ENCODE peak calls at places on chromosomes 6 and 20, in four cellular contexts. H, V, K and B are unnamed samples.

GRCh38 chr20:63051911-63052310 is 45.1 kb upstream of the BHLHE23 start:
- DNase-seq in H (no peak), V (no peak), K (no peak), B (no peak)

GRCh38 chr20:8535403-8536003 is 403.4 kb downstream of the PLCB1 start:
- DNase-seq in H (no peak), V (no peak), K (peak), B (peak)

GRCh38 chr6:38443341-38443740 is 196.4 kb downstream of the BTBD9 start:
- DNase-seq in H (no peak), V (no peak), K (peak), B (no peak)

GRCh38 chr6:114634016-114634415 is 291.2 kb upstream of the HS3ST5 start:
- DNase-seq in H (no peak), V (no peak), K (peak), B (no peak)

GRCh38 chr6:53066059-53066406 is 829 bp downstream of the FBXO9 start:
- DNase-seq in H (peak), V (peak), K (peak), B (peak)

GRCh38 chr6:158067436-158068015 is 85.9 kb downstream of the SYNJ2 start:
- DNase-seq in H (no peak), V (no peak), K (no peak), B (no peak)

GRCh38 chr6:1335367-1336037 is 23.6 kb downstream of the FOXQ1 start:
- DNase-seq in H (peak), V (peak), K (peak), B (peak)

GRCh38 chr6:3748208-3748701 is 3.3 kb downstream of the PXDC1 start:
- DNase-seq in H (peak), V (no peak), K (peak), B (peak)

GRCh38 chr6:158279615-158280014 is 32.6 kb upstream of the TULP4 start:
- DNase-seq in H (no peak), V (no peak), K (no peak), B (no peak)

GRCh38 chr6:151762817-151763216 is 44.7 kb upstream of the ESR1 start:
- DNase-seq in H (no peak), V (no peak), K (no peak), B (no peak)

GRCh38 chr6:134945045-134945444 is 4.9 kb downstream of the ALDH8A1 start:
- DNase-seq in H (no peak), V (no peak), K (no peak), B (no peak)

GRCh38 chr6:134948708-134949107 is 1.2 kb downstream of the ALDH8A1 start:
- DNase-seq in H (no peak), V (no peak), K (no peak), B (no peak)

GRCh38 chr6:134938896-134939295 is 11.0 kb downstream of the ALDH8A1 start:
- DNase-seq in H (no peak), V (no peak), K (no peak), B (no peak)

GRCh38 chr6:134948142-134948541 is 1.8 kb downstream of the ALDH8A1 start:
- DNase-seq in H (no peak), V (no peak), K (no peak), B (no peak)

GRCh38 chr6:134943567-134944111 is 6.3 kb downstream of the ALDH8A1 start:
- DNase-seq in H (no peak), V (no peak), K (no peak), B (no peak)
- TF ChIP-seq CTCF in H (no peak), V (no peak), K (no peak), B (no peak)

GRCh38 chr6:27940766-27941165 is 16.3 kb upstream of the OR2B6 start:
- DNase-seq in H (no peak), V (no peak), K (peak), B (no peak)
- TF ChIP-seq CTCF in H (no peak), V (no peak), K (no peak), B (no peak)

DNA sequence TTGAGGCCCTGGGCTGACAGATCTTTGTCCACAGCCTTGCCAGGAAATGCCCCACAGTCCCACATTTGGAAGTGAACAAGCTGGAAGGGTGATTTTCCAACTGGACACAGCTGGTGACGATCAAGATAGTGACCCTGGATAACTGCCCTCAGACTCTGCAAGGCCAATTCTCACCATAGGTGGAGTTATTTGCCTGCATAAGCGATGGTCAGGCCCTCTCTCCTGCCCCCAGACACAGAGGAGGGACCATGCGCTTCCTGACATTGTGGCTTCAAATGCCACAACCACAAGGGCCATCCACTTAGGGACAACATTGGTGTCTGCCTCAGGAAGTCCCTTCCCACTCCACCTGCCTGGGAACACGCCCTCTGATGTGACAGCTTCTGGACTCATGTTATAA is 96.0 kb downstream of the JPH2 start:
- DNase-seq in H (no peak), V (no peak), K (no peak), B (no peak)
- TF ChIP-seq CTCF in H (no peak), V (no peak), K (no peak), B (no peak)

DNA sequence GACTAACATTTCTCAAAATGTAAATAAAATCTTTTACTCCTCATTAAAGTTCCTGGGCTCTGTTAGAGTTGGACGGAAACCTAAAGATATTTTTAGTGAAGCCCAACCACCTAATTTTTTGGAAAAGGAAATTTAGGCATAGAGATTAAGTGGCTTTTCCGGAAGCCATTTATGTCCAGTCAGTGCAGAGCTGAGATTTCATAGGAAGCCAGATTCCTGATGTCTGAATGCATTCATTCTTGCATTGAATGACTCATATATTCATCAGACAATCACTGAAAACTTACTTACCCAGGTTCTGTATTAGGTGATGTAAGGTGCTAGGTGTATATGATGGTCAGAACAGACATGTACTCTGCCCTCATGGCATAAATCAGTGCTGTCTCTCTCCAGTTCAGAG is 4.0 kb downstream of the SH3BGRL2 start:
- DNase-seq in H (peak), V (no peak), K (peak), B (peak)
- TF ChIP-seq CTCF in H (no peak), V (no peak), K (no peak), B (no peak)

DNA sequence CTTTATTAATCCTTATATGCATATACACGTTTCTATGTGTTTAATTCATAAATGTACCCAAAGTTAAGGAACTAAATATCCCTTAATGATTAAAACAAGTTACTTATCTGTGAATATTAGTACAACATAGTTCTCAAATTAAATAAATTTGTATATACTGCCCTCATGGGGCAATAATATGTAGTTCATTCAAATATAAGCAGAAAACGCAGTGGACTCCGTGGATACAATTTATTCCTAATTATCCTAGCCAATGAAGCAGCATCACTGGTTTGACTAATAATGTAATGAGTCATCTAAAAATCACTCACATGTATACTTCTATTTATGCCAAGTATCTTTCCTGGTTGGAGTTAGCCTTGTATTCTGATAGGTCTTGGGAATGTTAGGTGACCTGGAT is 111.6 kb downstream of the TBC1D32 start:
- DNase-seq in H (peak), V (no peak), K (peak), B (peak)
- TF ChIP-seq CTCF in H (no peak), V (peak), K (peak), B (peak)

GRCh38 chr20:19628570-19629134 is 129.4 kb upstream of the RIN2 start:
- DNase-seq in H (peak), V (no peak), K (peak), B (peak)
- TF ChIP-seq CTCF in H (peak), V (peak), K (peak), B (peak)

GRCh38 chr6:32984639-32985389 is 16.4 kb downstream of the BRD2 start:
- DNase-seq in H (peak), V (peak), K (peak), B (peak)
- TF ChIP-seq CTCF in H (peak), V (peak), K (peak), B (peak)